ENCODE peak calls at places on chromosomes 2 and 18, in eight cellular contexts. C, J, N, B, Y, D, W and A are unnamed samples.

GRCh38 chr18:35923939-35924338 is 48.5 kb upstream of the RMP24 start:
- DNase-seq in J (no peak), W (no peak), B (no peak), Y (no peak), N (no peak), C (no peak), D (no peak), A (no peak)

GRCh38 chr2:169512525-169512924 is 3.0 kb downstream of the KLHL41 start:
- DNase-seq in W (no peak), C (no peak), N (no peak), Y (no peak), B (no peak), D (no peak), J (peak; percentile 47), A (no peak)

GRCh38 chr2:142877265-142877756 is at the start of gene KYNU:
- DNase-seq in N (no peak), J (peak; percentile 33), W (no peak), C (no peak), Y (no peak), D (no peak), B (no peak), A (no peak)

GRCh38 chr2:113233593-113234550 is 44.8 kb downstream of the PAX8 start:
- DNase-seq in Y (no peak), N (no peak), W (no peak), B (no peak), D (no peak), C (no peak), J (peak; percentile 47), A (no peak)

GRCh38 chr2:185044323-185044874 is 446.1 kb downstream of the ZNF804A start:
- DNase-seq in J (no peak), D (peak; percentile 1), C (no peak), N (no peak), Y (no peak), W (no peak), B (no peak), A (no peak)

GRCh38 chr2:201532686-201533304 is 81.3 kb downstream of the STRADB start:
- DNase-seq in Y (no peak), B (no peak), C (peak; percentile 25), W (no peak), J (peak; percentile 93), N (no peak), D (no peak), A (no peak)

GRCh38 chr2:236672606-236673005 is 103.0 kb downstream of the ACKR3 start:
- DNase-seq in J (no peak), W (peak; percentile 35), C (no peak), N (no peak), D (no peak), Y (peak; percentile 21), B (no peak), A (no peak)

GRCh38 chr2:188196343-188197008 is 95.2 kb upstream of the GULP1 start:
- DNase-seq in J (no peak), C (no peak), D (no peak), Y (no peak), N (no peak), W (no peak), B (no peak), A (no peak)

GRCh38 chr2:36450466-36451196 is 95.1 kb downstream of the CRIM1 start:
- DNase-seq in W (no peak), C (peak; percentile 64), Y (no peak), J (peak; percentile 89), D (no peak), B (no peak), N (no peak), A (no peak)

GRCh38 chr18:9796933-9797549 is 88.7 kb upstream of the TXNDC2 start:
- DNase-seq in W (no peak), N (no peak), C (no peak), Y (no peak), B (no peak), D (no peak), J (no peak), A (peak; percentile 66)

GRCh38 chr2:209517436-209517835 is 93.6 kb downstream of the MAP2 start:
- DNase-seq in B (no peak), C (no peak), W (no peak), D (no peak), J (no peak), N (no peak), Y (no peak), A (no peak)

GRCh38 chr18:61183798-61184197 is 149.4 kb upstream of the CDH20 start:
- DNase-seq in D (no peak), W (no peak), J (no peak), C (no peak), Y (no peak), N (no peak), B (no peak), A (no peak)

GRCh38 chr18:69469444-69469919 is 68.8 kb downstream of the DOK6 start:
- DNase-seq in N (no peak), B (no peak), J (no peak), Y (no peak), D (peak; percentile 40), W (no peak), C (no peak), A (no peak)

GRCh38 chr2:46347649-46348280 is 50.6 kb downstream of the EPAS1 start:
- DNase-seq in Y (no peak), D (no peak), J (no peak), N (no peak), W (no peak), B (no peak), C (no peak), A (no peak)

GRCh38 chr2:215812966-215813365 is 200.4 kb downstream of the MREG start:
- DNase-seq in N (no peak), W (no peak), D (no peak), J (peak; percentile 72), Y (no peak), B (no peak), C (peak; percentile 50), A (no peak)

GRCh38 chr2:85578243-85579180 is 1.1 kb downstream of the VAMP8 start:
- DNase-seq in J (no peak), B (peak; percentile 83), D (no peak), C (no peak), W (no peak), Y (peak; percentile 80), N (peak; percentile 91), A (no peak)

GRCh38 chr2:162221064-162221463 is 22.2 kb downstream of the FAP start:
- DNase-seq in C (peak; percentile 79), Y (peak; percentile 87), J (peak; percentile 55), B (peak; percentile 47), N (peak; percentile 89), W (peak; percentile 86), D (peak; percentile 80), A (peak; percentile 59)

GRCh38 chr2:232543928-232544631 is 4.6 kb downstream of the CHRNG start:
- DNase-seq in J (no peak), D (no peak), C (no peak), W (peak; percentile 50), B (peak; percentile 13), N (peak; percentile 76), Y (no peak), A (no peak)

GRCh38 chr2:137050949-137051348 is 285.6 kb downstream of the THSD7B start:
- DNase-seq in N (no peak), Y (no peak), J (no peak), C (peak; percentile 4), W (no peak), D (peak; percentile 19), B (no peak), A (no peak)

GRCh38 chr2:165471349-165471975 is 2.0 kb downstream of the CSRNP3 start:
- DNase-seq in C (no peak), B (no peak), W (no peak), N (no peak), D (no peak), J (no peak), Y (no peak), A (no peak)

GRCh38 chr2:193469251-193469650 is 1274.5 kb upstream of the TMEFF2 start:
- DNase-seq in C (no peak), J (no peak), Y (no peak), B (no peak), D (no peak), W (no peak), N (no peak), A (no peak)

GRCh38 chr2:241816431-241817121 is 7.6 kb downstream of the NEU4 start:
- DNase-seq in B (peak; percentile 6), Y (no peak), W (peak; percentile 69), C (no peak), D (no peak), J (no peak), N (no peak), A (no peak)

DNA sequence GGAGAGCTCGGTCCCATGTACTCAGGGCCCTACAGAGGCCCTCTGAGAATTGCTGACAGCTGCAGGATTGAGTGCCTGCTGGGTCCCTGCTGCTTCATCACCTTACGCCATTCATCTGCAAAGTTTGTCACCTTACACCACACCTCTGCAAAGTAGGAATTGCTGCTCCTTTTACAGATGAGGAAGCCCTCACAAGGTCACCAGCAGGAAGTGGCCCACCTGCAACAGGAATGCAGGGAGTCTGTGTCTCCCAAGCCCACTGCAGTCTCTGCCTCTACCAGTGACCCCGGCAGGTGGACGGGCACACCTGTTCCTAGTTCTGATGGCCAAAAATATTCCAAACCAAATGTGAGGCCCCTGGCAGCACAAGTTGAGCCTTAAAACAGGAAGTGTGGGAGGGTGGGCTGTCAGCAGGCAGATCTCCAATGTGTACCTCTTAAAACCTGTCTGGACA is 441.4 kb downstream of the NBAS start:
- DNase-seq in Y (no peak), D (no peak), N (no peak), B (no peak), W (no peak), C (no peak), J (no peak), A (no peak)
- H3K27ac ChIP-seq in Y (no peak overlapping the region), D (no peak overlapping the region), N (no peak overlapping the region), B (no peak overlapping the region), W (no peak overlapping the region), C (no peak overlapping the region), J (no peak overlapping the region), A (no peak overlapping the region)

GRCh38 chr2:189285351-189285750 is 105.8 kb upstream of the COL5A2 start:
- DNase-seq in W (no peak), C (no peak), Y (no peak), J (peak; percentile 38), B (no peak), D (no peak), N (no peak), A (no peak)
- H3K27ac ChIP-seq in W (no peak overlapping the region), C (no peak overlapping the region), Y (peak overlapping the region; percentile 19), J (peak overlapping the region; percentile 88), B (no peak overlapping the region), D (no peak overlapping the region), N (no peak overlapping the region), A (no peak overlapping the region)

GRCh38 chr2:233689498-233689897 is 3.2 kb upstream of the UGT1A6 start:
- DNase-seq in Y (no peak), W (no peak), B (no peak), N (no peak), C (no peak), D (no peak), J (no peak), A (no peak)
- H3K27ac ChIP-seq in Y (no peak overlapping the region), W (no peak overlapping the region), B (no peak overlapping the region), N (no peak overlapping the region), C (no peak overlapping the region), D (no peak overlapping the region), J (no peak overlapping the region), A (no peak overlapping the region)

GRCh38 chr2:127149384-127149783 is 42.4 kb upstream of the BIN1 start:
- DNase-seq in B (no peak), W (no peak), D (no peak), Y (no peak), C (peak; percentile 82), N (no peak), J (peak; percentile 96), A (no peak)
- H3K27ac ChIP-seq in B (peak overlapping the region; percentile 97), W (no peak overlapping the region), D (no peak overlapping the region), Y (no peak overlapping the region), C (peak overlapping the region; percentile 84), N (no peak overlapping the region), J (no peak overlapping the region), A (no peak overlapping the region)